ENCODE peak calls at places on chromosomes 6 and 20, in five cellular contexts. W, B, N, K and Q are unnamed samples.

GRCh38 chr6:168609026-168609685 is 168.2 kb downstream of the SMOC2 start:
- DNase-seq in W (no peak), B (no peak), N (no peak), K (no peak), Q (no peak)

GRCh38 chr20:19975901-19976300 is 41.3 kb upstream of the NAA20 start:
- DNase-seq in W (no peak), B (no peak), N (peak; percentile 30), K (peak; percentile 42), Q (no peak)

GRCh38 chr6:18413320-18413830 is 26.2 kb downstream of the RNF144B start:
- DNase-seq in W (no peak), B (no peak), N (no peak), K (no peak), Q (no peak)

GRCh38 chr20:5480824-5481600 is 164.3 kb upstream of the PROKR2 start:
- DNase-seq in W (no peak), B (no peak), N (no peak), K (no peak), Q (no peak)

GRCh38 chr6:35703554-35703953 is 14.8 kb upstream of the FKBP5 start:
- DNase-seq in W (no peak), B (no peak), N (no peak), K (no peak), Q (peak; percentile 13)

GRCh38 chr6:33995873-33996475 is 149.9 kb downstream of the GRM4 start:
- DNase-seq in W (no peak), B (no peak), N (no peak), K (no peak), Q (no peak)

GRCh38 chr6:89794324-89794723 is 25.3 kb downstream of the MDN1 start:
- DNase-seq in W (peak; percentile 49), B (no peak), N (no peak), K (no peak), Q (no peak)

GRCh38 chr20:47127986-47128385 is 228.5 kb downstream of the ZMYND8 start:
- DNase-seq in W (no peak), B (no peak), N (no peak), K (no peak), Q (no peak)

GRCh38 chr6:80932364-80932763 is 820.1 kb downstream of the TENT5A start:
- DNase-seq in W (no peak), B (peak; percentile 11), N (peak; percentile 87), K (no peak), Q (no peak)

GRCh38 chr6:106963544-106963943 is 11.0 kb downstream of the CD24 start:
- DNase-seq in W (no peak), B (no peak), N (no peak), K (no peak), Q (no peak)

GRCh38 chr20:54027704-54028103 is 42.7 kb downstream of the BCAS1 start:
- DNase-seq in W (no peak), B (no peak), N (no peak), K (no peak), Q (no peak)

GRCh38 chr6:74899416-74899815 is 306.4 kb downstream of the COL12A1 start:
- DNase-seq in W (no peak), B (peak; percentile 49), N (peak; percentile 68), K (no peak), Q (no peak)

GRCh38 chr6:136991614-136992013 is 53.2 kb downstream of the IL20RA start:
- DNase-seq in W (no peak), B (no peak), N (no peak), K (no peak), Q (no peak)

GRCh38 chr6:15449001-15449400 is 203.1 kb downstream of the JARID2 start:
- DNase-seq in W (no peak), B (no peak), N (peak; percentile 32), K (no peak), Q (no peak)

GRCh38 chr6:1892716-1893115 is 283.0 kb downstream of the FOXC1 start:
- DNase-seq in W (no peak), B (no peak), N (no peak), K (no peak), Q (no peak)

GRCh38 chr6:135018961-135019360 is 35.7 kb downstream of the HBS1L start:
- DNase-seq in W (no peak), B (no peak), N (no peak), K (no peak), Q (no peak)

GRCh38 chr6:31354248-31354647 is 2.7 kb downstream of the HLA-B start:
- DNase-seq in W (no peak), B (no peak), N (no peak), K (no peak), Q (no peak)

GRCh38 chr20:1935696-1936366 is 40.6 kb downstream of the SIRPA start:
- DNase-seq in W (no peak), B (no peak), N (no peak), K (no peak), Q (no peak)

GRCh38 chr20:32577657-32578056 is 7.5 kb downstream of the NOL4L start:
- DNase-seq in W (no peak), B (no peak), N (no peak), K (no peak), Q (no peak)

GRCh38 chr6:12587096-12587495 is 129.5 kb upstream of the PHACTR1 start:
- DNase-seq in W (no peak), B (no peak), N (no peak), K (no peak), Q (no peak)

GRCh38 chr6:156994215-156995076 is 217.3 kb downstream of the ARID1B start:
- DNase-seq in W (no peak), B (no peak), N (no peak), K (no peak), Q (no peak)

GRCh38 chr6:116682334-116682712 is 1.3 kb downstream of the KPNA5 start:
- DNase-seq in W (peak; percentile 58), B (no peak), N (peak; percentile 48), K (no peak), Q (no peak)

GRCh38 chr6:106537662-106538061 is 91.6 kb downstream of the RTN4IP1 start:
- DNase-seq in W (no peak), B (no peak), N (no peak), K (no peak), Q (no peak)

GRCh38 chr20:56810141-56810540 is 181.0 kb downstream of the TFAP2C start:
- DNase-seq in W (no peak), B (no peak), N (peak; percentile 2), K (no peak), Q (no peak)

GRCh38 chr20:605237-605636 is 4.9 kb downstream of the TCF15 start:
- DNase-seq in W (no peak), B (no peak), N (peak; percentile 10), K (no peak), Q (no peak)

GRCh38 chr6:124964084-124964763 is 2.0 kb downstream of the RNF217 start:
- DNase-seq in W (no peak), B (no peak), N (peak; percentile 39), K (no peak), Q (no peak)

GRCh38 chr6:137802408-137803182 is 64.5 kb upstream of the TNFAIP3 start:
- DNase-seq in W (no peak), B (no peak), N (no peak), K (no peak), Q (no peak)

GRCh38 chr20:22490287-22491187 is 93.8 kb downstream of the FOXA2 start:
- DNase-seq in W (no peak), B (no peak), N (no peak), K (no peak), Q (no peak)

GRCh38 chr6:145534986-145535385 is 200.3 kb downstream of the EPM2A start:
- DNase-seq in W (no peak), B (no peak), N (no peak), K (no peak), Q (no peak)

GRCh38 chr6:36121752-36122494 is 8.4 kb upstream of the MAPK13 start:
- DNase-seq in W (no peak), B (no peak), N (no peak), K (no peak), Q (no peak)

GRCh38 chr6:37375376-37375775 is 21.6 kb downstream of the RNF8 start:
- DNase-seq in W (no peak), B (no peak), N (no peak), K (no peak), Q (no peak)

GRCh38 chr6:112701201-112701600 is 354.1 kb downstream of the RFPL4B start:
- DNase-seq in W (no peak), B (no peak), N (peak; percentile 74), K (peak; percentile 36), Q (no peak)

GRCh38 chr6:30942338-30943060 is 1.7 kb downstream of the MUCL3 start:
- DNase-seq in W (no peak), B (peak; percentile 53), N (peak; percentile 92), K (peak; percentile 5), Q (no peak)

GRCh38 chr6:111347589-111347988 is 135.4 kb downstream of the REV3L start:
- DNase-seq in W (no peak), B (no peak), N (no peak), K (no peak), Q (no peak)

GRCh38 chr6:108097882-108098281 is 23.3 kb upstream of the OSTM1 start:
- DNase-seq in W (no peak), B (no peak), N (no peak), K (no peak), Q (no peak)

GRCh38 chr6:52221302-52221701 is 23.0 kb downstream of the IL17F start:
- DNase-seq in W (peak; percentile 27), B (no peak), N (no peak), K (no peak), Q (peak; percentile 76)

GRCh38 chr6:16244869-16245451 is 6.6 kb downstream of the GMPR start:
- DNase-seq in W (no peak), B (no peak), N (no peak), K (no peak), Q (no peak)